ENCODE peak calls at places on chromosomes 13 and 19, in nine cellular contexts. One of them, this sample, is unnamed.

GRCh38 chr19:33235269-33235995 is 9.8 kb upstream of the SLC7A10 start:
- DNase-seq in psoas muscle: peak; percentile 76
- DNase-seq in A549: peak; percentile 88
- DNase-seq in GM12865: peak; percentile 88
- DNase-seq in upper lobe of left lung: peak; percentile 87
- DNase-seq in omental fat pad: peak; percentile 97
- DNase-seq in BJ: no peak
- DNase-seq in retinal pigment epithelial cell: no peak
- DNase-seq in Peyer's patch: peak; percentile 83
- DNase-seq in this sample: peak; percentile 74

GRCh38 chr13:48615017-48615416 is 38.7 kb upstream of the CYSLTR2 start:
- DNase-seq in retinal pigment epithelial cell: no peak
- DNase-seq in psoas muscle: no peak
- DNase-seq in Peyer's patch: no peak
- DNase-seq in GM12865: no peak
- DNase-seq in BJ: no peak
- DNase-seq in omental fat pad: no peak
- DNase-seq in A549: no peak
- DNase-seq in upper lobe of left lung: no peak
- DNase-seq in this sample: no peak

GRCh38 chr19:1146418-1146711 is 27.7 kb downstream of the SBNO2 start:
- DNase-seq in BJ: no peak
- DNase-seq in psoas muscle: no peak
- DNase-seq in retinal pigment epithelial cell: no peak
- DNase-seq in omental fat pad: no peak
- DNase-seq in upper lobe of left lung: no peak
- DNase-seq in Peyer's patch: no peak
- DNase-seq in A549: no peak
- DNase-seq in GM12865: no peak
- DNase-seq in this sample: no peak

GRCh38 chr13:37945651-37946575 is 76.3 kb upstream of the TRPC4 start:
- DNase-seq in Peyer's patch: no peak
- DNase-seq in upper lobe of left lung: no peak
- DNase-seq in retinal pigment epithelial cell: no peak
- DNase-seq in BJ: no peak
- DNase-seq in psoas muscle: no peak
- DNase-seq in GM12865: no peak
- DNase-seq in A549: no peak
- DNase-seq in omental fat pad: no peak
- DNase-seq in this sample: no peak

GRCh38 chr19:57803594-57804325 is 11.0 kb downstream of the ZNF552 start:
- DNase-seq in BJ: peak; percentile 34
- DNase-seq in omental fat pad: no peak
- DNase-seq in upper lobe of left lung: no peak
- DNase-seq in A549: no peak
- DNase-seq in retinal pigment epithelial cell: peak; percentile 59
- DNase-seq in Peyer's patch: no peak
- DNase-seq in psoas muscle: no peak
- DNase-seq in GM12865: no peak
- DNase-seq in this sample: no peak

GRCh38 chr19:45446295-45446694 is 21.5 kb upstream of the FOSB start:
- DNase-seq in omental fat pad: no peak
- DNase-seq in Peyer's patch: no peak
- DNase-seq in upper lobe of left lung: no peak
- DNase-seq in retinal pigment epithelial cell: no peak
- DNase-seq in psoas muscle: no peak
- DNase-seq in GM12865: peak; percentile 62
- DNase-seq in BJ: no peak
- DNase-seq in A549: peak; percentile 83
- DNase-seq in this sample: no peak

GRCh38 chr19:32691291-32691951 is at the start of gene NUDT19:
- DNase-seq in retinal pigment epithelial cell: peak; percentile 52
- DNase-seq in A549: peak; percentile 94
- DNase-seq in Peyer's patch: peak; percentile 80
- DNase-seq in upper lobe of left lung: peak; percentile 94
- DNase-seq in omental fat pad: peak; percentile 29
- DNase-seq in psoas muscle: peak; percentile 86
- DNase-seq in BJ: peak; percentile 41
- DNase-seq in GM12865: peak; percentile 95
- DNase-seq in this sample: peak; percentile 74

GRCh38 chr13:100131863-100132574 is 43.1 kb downstream of the PCCA start:
- DNase-seq in retinal pigment epithelial cell: peak; percentile 61
- DNase-seq in omental fat pad: no peak
- DNase-seq in upper lobe of left lung: no peak
- DNase-seq in A549: peak; percentile 63
- DNase-seq in psoas muscle: no peak
- DNase-seq in BJ: peak; percentile 31
- DNase-seq in Peyer's patch: no peak
- DNase-seq in GM12865: peak; percentile 20
- DNase-seq in this sample: no peak

GRCh38 chr19:15457701-15458484 is 6.5 kb downstream of the RASAL3 start:
- DNase-seq in A549: no peak
- DNase-seq in retinal pigment epithelial cell: no peak
- DNase-seq in Peyer's patch: no peak
- DNase-seq in GM12865: no peak
- DNase-seq in BJ: no peak
- DNase-seq in upper lobe of left lung: no peak
- DNase-seq in omental fat pad: no peak
- DNase-seq in psoas muscle: no peak
- DNase-seq in this sample: no peak

GRCh38 chr19:15464394-15465385 is at the start of gene RASAL3:
- DNase-seq in A549: no peak
- DNase-seq in GM12865: peak; percentile 86
- DNase-seq in BJ: no peak
- DNase-seq in psoas muscle: no peak
- DNase-seq in Peyer's patch: peak; percentile 84
- DNase-seq in omental fat pad: no peak
- DNase-seq in upper lobe of left lung: peak; percentile 61
- DNase-seq in retinal pigment epithelial cell: no peak
- DNase-seq in this sample: peak; percentile 33

GRCh38 chr19:15456871-15457700 is 7.3 kb downstream of the RASAL3 start:
- DNase-seq in psoas muscle: no peak
- DNase-seq in upper lobe of left lung: no peak
- DNase-seq in A549: peak; percentile 30
- DNase-seq in GM12865: peak; percentile 56
- DNase-seq in omental fat pad: no peak
- DNase-seq in BJ: no peak
- DNase-seq in retinal pigment epithelial cell: no peak
- DNase-seq in Peyer's patch: no peak
- DNase-seq in this sample: no peak

GRCh38 chr19:15463865-15464371 is 426 bp downstream of the RASAL3 start:
- DNase-seq in Peyer's patch: peak; percentile 77
- DNase-seq in upper lobe of left lung: peak; percentile 62
- DNase-seq in GM12865: peak; percentile 90
- DNase-seq in psoas muscle: no peak
- DNase-seq in retinal pigment epithelial cell: no peak
- DNase-seq in BJ: no peak
- DNase-seq in A549: no peak
- DNase-seq in omental fat pad: no peak
- DNase-seq in this sample: peak; percentile 52

GRCh38 chr19:15461694-15462093 is 2.6 kb downstream of the RASAL3 start:
- DNase-seq in GM12865: no peak
- DNase-seq in omental fat pad: no peak
- DNase-seq in Peyer's patch: no peak
- DNase-seq in psoas muscle: no peak
- DNase-seq in retinal pigment epithelial cell: no peak
- DNase-seq in BJ: no peak
- DNase-seq in A549: no peak
- DNase-seq in upper lobe of left lung: no peak
- DNase-seq in this sample: no peak
- TF ChIP-seq CTCF in GM12865: no peak
- TF ChIP-seq CTCF in omental fat pad: no peak
- TF ChIP-seq CTCF in Peyer's patch: no peak
- TF ChIP-seq CTCF in psoas muscle: no peak
- TF ChIP-seq CTCF in retinal pigment epithelial cell: no peak
- TF ChIP-seq CTCF in BJ: no peak
- TF ChIP-seq CTCF in A549: no peak
- TF ChIP-seq CTCF in upper lobe of left lung: no peak
- TF ChIP-seq CTCF in this sample: no peak

GRCh38 chr19:5537870-5538269 is 29.9 kb downstream of the TINCR start:
- DNase-seq in GM12865: no peak
- DNase-seq in A549: no peak
- DNase-seq in Peyer's patch: no peak
- DNase-seq in psoas muscle: no peak
- DNase-seq in omental fat pad: no peak
- DNase-seq in BJ: no peak
- DNase-seq in upper lobe of left lung: no peak
- DNase-seq in retinal pigment epithelial cell: no peak
- DNase-seq in this sample: no peak

GRCh38 chr19:5530701-5531100 is 37.1 kb downstream of the TINCR start:
- DNase-seq in omental fat pad: no peak
- DNase-seq in BJ: no peak
- DNase-seq in A549: no peak
- DNase-seq in retinal pigment epithelial cell: no peak
- DNase-seq in Peyer's patch: no peak
- DNase-seq in upper lobe of left lung: no peak
- DNase-seq in GM12865: no peak
- DNase-seq in psoas muscle: no peak
- DNase-seq in this sample: no peak

GRCh38 chr19:5536337-5536894 is 31.3 kb downstream of the TINCR start:
- DNase-seq in upper lobe of left lung: peak; percentile 41
- DNase-seq in BJ: peak; percentile 1
- DNase-seq in GM12865: no peak
- DNase-seq in omental fat pad: no peak
- DNase-seq in A549: peak; percentile 23
- DNase-seq in psoas muscle: peak; percentile 27
- DNase-seq in retinal pigment epithelial cell: peak; percentile 59
- DNase-seq in Peyer's patch: no peak
- DNase-seq in this sample: no peak

GRCh38 chr19:5533257-5533656 is 34.5 kb downstream of the TINCR start:
- DNase-seq in omental fat pad: no peak
- DNase-seq in upper lobe of left lung: no peak
- DNase-seq in Peyer's patch: no peak
- DNase-seq in psoas muscle: no peak
- DNase-seq in A549: no peak
- DNase-seq in retinal pigment epithelial cell: no peak
- DNase-seq in GM12865: no peak
- DNase-seq in BJ: no peak
- DNase-seq in this sample: no peak

DNA sequence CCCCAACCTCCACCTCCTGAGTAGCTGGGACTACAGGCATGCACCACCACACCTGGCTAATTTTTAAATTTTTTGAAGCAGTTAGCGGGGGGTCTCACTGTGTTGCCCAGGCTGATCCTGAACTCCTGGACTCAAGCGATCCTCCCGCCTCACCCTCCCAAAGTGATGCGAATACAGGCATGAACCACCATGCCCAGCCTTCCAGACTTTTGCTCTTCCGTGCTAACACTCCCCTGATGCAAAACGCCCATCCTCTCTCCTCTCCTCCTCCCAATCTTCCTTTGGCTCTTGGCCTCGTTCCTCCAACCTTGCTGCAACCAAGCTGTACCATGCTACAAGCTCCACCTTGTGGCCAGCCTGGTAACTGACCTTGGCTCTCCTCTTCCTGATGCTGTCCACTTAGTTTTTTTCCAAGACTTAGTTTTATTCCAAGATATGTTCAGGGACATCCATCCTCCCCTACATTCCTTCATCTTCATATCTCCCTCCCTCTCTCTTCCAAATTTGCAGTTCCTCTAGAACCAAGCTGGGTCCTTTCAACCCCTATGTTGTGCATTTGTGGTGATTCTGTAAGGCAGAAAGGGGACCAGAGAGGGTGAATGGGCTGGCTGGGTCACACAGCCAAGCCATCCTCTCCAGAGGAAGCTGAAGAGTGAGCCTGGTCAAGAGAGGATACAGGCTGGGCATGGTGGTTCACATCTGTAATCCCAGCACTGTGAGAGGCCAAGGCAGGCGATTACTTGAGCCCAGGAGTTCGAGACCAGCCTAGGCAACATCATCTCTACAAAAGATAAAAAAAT is 32.8 kb downstream of the TINCR start:
- DNase-seq in psoas muscle: no peak
- DNase-seq in Peyer's patch: no peak
- DNase-seq in upper lobe of left lung: no peak
- DNase-seq in omental fat pad: no peak
- DNase-seq in BJ: no peak
- DNase-seq in GM12865: peak; percentile 5
- DNase-seq in retinal pigment epithelial cell: no peak
- DNase-seq in A549: peak; percentile 59
- DNase-seq in this sample: no peak
- TF ChIP-seq CTCF in psoas muscle: no peak
- TF ChIP-seq CTCF in Peyer's patch: no peak
- TF ChIP-seq CTCF in upper lobe of left lung: no peak
- TF ChIP-seq CTCF in omental fat pad: no peak
- TF ChIP-seq CTCF in BJ: peak; percentile 43
- TF ChIP-seq CTCF in GM12865: peak; percentile 31
- TF ChIP-seq CTCF in retinal pigment epithelial cell: peak; percentile 63
- TF ChIP-seq CTCF in A549: peak; percentile 13
- TF ChIP-seq CTCF in this sample: no peak

DNA sequence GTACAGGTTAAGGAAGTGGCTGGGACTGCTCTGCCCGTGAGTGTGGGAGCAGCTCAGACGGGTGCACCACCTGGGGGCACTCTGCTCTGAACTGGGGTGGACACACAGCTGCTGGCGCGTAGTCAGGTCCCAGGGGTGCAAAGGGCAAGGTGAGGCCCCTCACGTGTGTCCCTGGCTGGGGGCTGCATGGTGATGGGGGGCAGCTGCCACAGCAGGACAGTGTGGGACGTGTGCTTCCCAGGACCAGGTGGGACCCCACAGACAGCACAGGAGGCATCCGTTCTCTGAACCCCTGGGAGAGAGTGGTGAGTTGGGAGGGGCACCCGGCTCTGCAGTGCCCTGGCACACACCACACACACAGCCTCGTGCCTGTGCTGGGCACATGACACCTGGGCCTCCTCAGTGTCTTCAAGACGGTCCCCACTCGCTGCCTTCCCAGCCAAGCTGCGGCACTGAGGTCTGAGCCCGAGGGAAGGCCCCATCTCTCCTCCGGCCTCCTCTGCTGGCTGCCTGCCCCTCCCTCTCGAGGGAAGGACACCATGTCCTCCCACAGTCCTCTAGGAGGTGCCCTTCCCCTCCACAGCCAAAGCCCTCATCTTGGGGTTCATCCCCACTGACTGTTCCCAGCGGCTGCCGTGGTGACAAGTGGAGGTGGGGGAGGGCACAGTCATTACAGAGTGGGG is 24.7 kb downstream of the CILP2 start:
- DNase-seq in psoas muscle: no peak
- DNase-seq in A549: no peak
- DNase-seq in omental fat pad: no peak
- DNase-seq in retinal pigment epithelial cell: no peak
- DNase-seq in BJ: no peak
- DNase-seq in Peyer's patch: peak; percentile 35
- DNase-seq in upper lobe of left lung: no peak
- DNase-seq in GM12865: no peak
- DNase-seq in this sample: no peak
- TF ChIP-seq CTCF in psoas muscle: no peak
- TF ChIP-seq CTCF in A549: no peak
- TF ChIP-seq CTCF in omental fat pad: no peak
- TF ChIP-seq CTCF in retinal pigment epithelial cell: peak; percentile 15
- TF ChIP-seq CTCF in BJ: no peak
- TF ChIP-seq CTCF in Peyer's patch: no peak
- TF ChIP-seq CTCF in upper lobe of left lung: no peak
- TF ChIP-seq CTCF in GM12865: no peak
- TF ChIP-seq CTCF in this sample: no peak

DNA sequence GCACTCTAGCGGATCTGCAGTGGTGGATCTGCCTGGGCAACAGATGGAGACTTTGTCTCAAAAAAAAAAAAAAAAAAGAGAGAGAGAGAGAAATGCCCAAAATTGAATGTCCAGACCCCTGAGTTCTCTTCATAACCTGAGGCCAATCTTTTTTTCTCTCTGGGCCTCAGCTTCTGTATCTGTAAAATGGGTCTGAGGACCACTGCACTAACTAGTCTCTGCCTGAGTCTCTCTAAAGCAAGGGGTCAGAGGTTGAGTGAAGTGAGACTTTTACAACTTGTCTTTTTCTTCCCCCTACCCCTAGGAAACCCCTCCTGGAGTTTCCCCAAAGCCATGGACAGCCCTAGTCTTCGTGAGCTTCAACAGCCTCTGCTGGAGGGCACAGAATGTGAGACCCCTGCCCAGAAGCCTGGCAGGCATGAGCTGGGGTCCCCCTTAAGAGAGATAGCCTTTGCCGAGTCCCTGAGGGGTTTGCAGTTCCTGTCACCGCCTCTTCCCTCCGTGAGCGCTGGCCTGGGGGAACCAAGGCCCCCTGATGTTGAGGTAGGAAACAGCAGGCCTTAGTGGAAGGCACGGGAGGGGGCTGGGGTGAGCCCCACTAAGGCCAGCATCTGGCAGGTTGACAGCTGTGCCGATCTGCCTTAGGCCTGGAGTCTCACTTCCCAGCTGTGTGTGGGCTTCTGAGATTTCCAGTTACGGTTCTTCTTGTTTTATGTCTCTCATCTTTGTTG is 1.8 kb downstream of the TMEM91 start:
- DNase-seq in upper lobe of left lung: no peak
- DNase-seq in omental fat pad: no peak
- DNase-seq in retinal pigment epithelial cell: no peak
- DNase-seq in Peyer's patch: no peak
- DNase-seq in A549: no peak
- DNase-seq in psoas muscle: no peak
- DNase-seq in BJ: no peak
- DNase-seq in GM12865: peak; percentile 75
- DNase-seq in this sample: no peak
- TF ChIP-seq CTCF in upper lobe of left lung: peak; percentile 24
- TF ChIP-seq CTCF in omental fat pad: no peak
- TF ChIP-seq CTCF in retinal pigment epithelial cell: no peak
- TF ChIP-seq CTCF in Peyer's patch: no peak
- TF ChIP-seq CTCF in A549: no peak
- TF ChIP-seq CTCF in psoas muscle: no peak
- TF ChIP-seq CTCF in BJ: peak; percentile 23
- TF ChIP-seq CTCF in GM12865: peak; percentile 41
- TF ChIP-seq CTCF in this sample: no peak